ENCODE peak calls at places on chromosomes 7 and 10, in ten cellular contexts. T, R, X, L, I, F, C, D, O and Y are unnamed samples.

GRCh38 chr7:13181221-13181620 is 493.8 kb downstream of the ARL4A start:
- DNase-seq in T (no peak), C (no peak), L (peak), F (no peak), I (peak), R (no peak), X (no peak), O (no peak), D (no peak), Y (no peak)

GRCh38 chr7:44378744-44379143 is 53.4 kb upstream of the CAMK2B start:
- DNase-seq in D (no peak), L (peak), X (no peak), T (no peak), I (peak), F (no peak), O (no peak), R (no peak), C (no peak), Y (no peak)

GRCh38 chr10:2020841-2021240 is 283.5 kb upstream of the ADARB2 start:
- DNase-seq in X (no peak), F (no peak), D (no peak), R (no peak), O (no peak), T (no peak), I (no peak), C (no peak), L (no peak), Y (no peak)

GRCh38 chr10:90947025-90947960 is 26.4 kb upstream of the ANKRD1 start:
- DNase-seq in T (no peak), L (peak), F (no peak), C (no peak), D (no peak), O (no peak), R (no peak), I (peak), X (no peak), Y (no peak)

GRCh38 chr7:137996386-137996851 is 5.5 kb downstream of the CREB3L2 start:
- DNase-seq in O (no peak), X (no peak), D (no peak), T (no peak), L (peak), F (no peak), R (no peak), C (peak), I (peak), Y (no peak)

GRCh38 chr10:128494665-128495064 is 368.4 kb upstream of the MKI67 start:
- DNase-seq in R (no peak), X (no peak), O (no peak), D (no peak), L (no peak), F (no peak), C (no peak), T (no peak), I (no peak), Y (no peak)

GRCh38 chr10:77605466-77605865 is 32.1 kb downstream of the KCNMA1 start:
- DNase-seq in O (no peak), C (no peak), X (no peak), F (no peak), R (no peak), L (no peak), D (no peak), T (peak), I (peak), Y (no peak)

GRCh38 chr7:124784879-124785818 is 19.6 kb upstream of the GPR37 start:
- DNase-seq in L (peak), I (peak), X (no peak), T (peak), R (peak), O (no peak), C (peak), F (no peak), D (no peak), Y (peak)

GRCh38 chr7:86645174-86645566 is 1.5 kb downstream of the GRM3 start:
- DNase-seq in T (no peak), I (no peak), D (no peak), L (no peak), F (no peak), X (no peak), R (no peak), O (no peak), C (no peak), Y (no peak)

GRCh38 chr10:84269773-84270172 is 24.9 kb downstream of the RGR start:
- DNase-seq in D (no peak), L (peak), O (no peak), T (no peak), C (no peak), F (no peak), I (peak), R (no peak), X (no peak), Y (no peak)

GRCh38 chr7:4108951-4109350 is 573.1 kb upstream of the FOXK1 start:
- DNase-seq in R (no peak), X (no peak), L (no peak), T (peak), O (no peak), I (no peak), C (no peak), D (no peak), F (no peak), Y (no peak)

GRCh38 chr7:52355059-52355458 is 680.4 kb upstream of the POM121L12 start:
- DNase-seq in I (no peak), F (no peak), D (no peak), R (no peak), C (no peak), T (no peak), O (no peak), L (no peak), X (no peak), Y (no peak)

GRCh38 chr7:29192284-29192683 is 2.3 kb upstream of the CHN2 start:
- DNase-seq in X (no peak), L (no peak), D (no peak), F (no peak), R (no peak), C (no peak), T (no peak), O (no peak), I (no peak), Y (no peak)

GRCh38 chr10:17536221-17536620 is 81.0 kb downstream of the HACD1 start:
- DNase-seq in L (no peak), I (no peak), R (no peak), T (no peak), O (no peak), X (no peak), D (no peak), C (no peak), F (no peak), Y (no peak)

GRCh38 chr7:84536256-84536870 is 341.8 kb upstream of the SEMA3A start:
- DNase-seq in L (peak), R (no peak), O (no peak), X (no peak), C (no peak), T (no peak), D (no peak), F (no peak), I (peak), Y (no peak)

GRCh38 chr7:27576360-27576944 is 86.2 kb downstream of the HIBADH start:
- DNase-seq in R (no peak), F (peak), D (no peak), X (no peak), O (no peak), L (peak), T (peak), I (peak), C (no peak), Y (no peak)

GRCh38 chr7:36155811-36156361 is 2.8 kb downstream of the EEPD1 start:
- DNase-seq in T (peak), I (peak), L (peak), C (peak), D (no peak), F (no peak), X (no peak), O (no peak), R (peak), Y (no peak)

GRCh38 chr10:89337493-89337892 is 9.7 kb downstream of the IFIT3 start:
- DNase-seq in L (peak), X (no peak), D (peak), O (peak), I (peak), F (no peak), R (no peak), T (no peak), C (no peak), Y (no peak)

GRCh38 chr7:156360835-156361234 is 279.7 kb upstream of the RNF32 start:
- DNase-seq in F (no peak), L (no peak), O (no peak), I (no peak), T (no peak), C (no peak), D (no peak), X (no peak), R (no peak), Y (no peak)

GRCh38 chr10:30701471-30702173 is 72.1 kb upstream of the LYZL2 start:
- DNase-seq in D (peak), C (peak), O (peak), F (peak), L (peak), R (no peak), T (no peak), X (peak), I (peak), Y (no peak)

GRCh38 chr7:116528008-116528789 is 3.4 kb downstream of the CAV1 start:
- DNase-seq in I (peak), F (no peak), T (no peak), L (peak), D (no peak), O (no peak), X (no peak), R (no peak), C (peak), Y (no peak)

GRCh38 chr10:130551676-130552075 is 415.5 kb downstream of the GLRX3 start:
- DNase-seq in O (no peak), D (no peak), R (no peak), L (no peak), T (no peak), I (peak), X (no peak), F (no peak), C (no peak), Y (no peak)

GRCh38 chr7:154627571-154628290 is 375.2 kb downstream of the PAXIP1 start:
- DNase-seq in O (no peak), L (no peak), I (peak), F (no peak), T (no peak), R (no peak), C (peak), D (no peak), X (no peak), Y (no peak)

GRCh38 chr10:14876764-14877163 is 1.9 kb upstream of the SUV39H2 start:
- DNase-seq in L (no peak), C (no peak), O (no peak), X (no peak), F (no peak), D (no peak), R (no peak), I (no peak), T (no peak), Y (no peak)

GRCh38 chr10:13672505-13672904 is 85.7 kb downstream of the PRPF18 start:
- DNase-seq in T (no peak), C (no peak), O (no peak), D (no peak), R (no peak), F (no peak), I (no peak), L (no peak), X (no peak), Y (no peak)

GRCh38 chr7:7257899-7258692 is 75.8 kb downstream of the C1GALT1 start:
- DNase-seq in I (no peak), R (no peak), O (no peak), T (no peak), D (no peak), L (peak), F (peak), X (no peak), C (no peak), Y (no peak)

GRCh38 chr7:130938661-130939060 is 204.7 kb upstream of the KLF14 start:
- DNase-seq in F (no peak), I (no peak), L (no peak), R (no peak), C (no peak), O (no peak), D (no peak), T (no peak), X (no peak), Y (no peak)

GRCh38 chr10:73772280-73773151 is 9.3 kb upstream of the CHCHD1 start:
- DNase-seq in F (peak), X (peak), C (peak), O (peak), T (peak), D (peak), R (peak), I (peak), L (peak), Y (peak)